ENCODE peak calls at places on chromosomes 3 and 15, in nine cellular contexts. N, H, S, C, Q, G, O, U and T are unnamed samples.

GRCh38 chr3:192005989-192006388 is 545.0 kb downstream of the PYDC2 start:
- DNase-seq in N (no peak), H (no peak), S (no peak), C (no peak), Q (no peak), G (no peak), O (no peak), U (no peak), T (no peak)

GRCh38 chr3:61927332-61927731 is 366.0 kb downstream of the PTPRG start:
- DNase-seq in N (peak), H (peak), S (peak), C (peak), Q (peak), G (peak), O (no peak), U (no peak), T (no peak)

GRCh38 chr3:136634821-136635220 is 117.4 kb downstream of the STAG1 start:
- DNase-seq in N (no peak), H (no peak), S (no peak), C (no peak), Q (no peak), G (no peak), O (no peak), U (no peak), T (no peak)

GRCh38 chr3:79761441-79761840 is 6.4 kb downstream of the ROBO1 start:
- DNase-seq in N (no peak), H (no peak), S (no peak), C (no peak), Q (no peak), G (no peak), O (no peak), U (no peak), T (no peak)

GRCh38 chr3:80533553-80533952 is 765.8 kb upstream of the ROBO1 start:
- DNase-seq in N (no peak), H (no peak), S (no peak), C (peak), Q (no peak), G (no peak), O (no peak), U (no peak), T (peak)

GRCh38 chr3:17195192-17195611 is 310.4 kb downstream of the PLCL2 start:
- DNase-seq in N (no peak), H (peak), S (no peak), C (peak), Q (no peak), G (no peak), O (no peak), U (peak), T (no peak)

GRCh38 chr3:102078864-102079808 is 229.8 kb downstream of the NFKBIZ start:
- DNase-seq in N (no peak), H (no peak), S (no peak), C (no peak), Q (no peak), G (peak), O (peak), U (no peak), T (no peak)

GRCh38 chr3:187996609-187997008 is 157.3 kb upstream of the LPP start:
- DNase-seq in N (no peak), H (no peak), S (no peak), C (no peak), Q (no peak), G (no peak), O (no peak), U (no peak), T (no peak)

GRCh38 chr15:64774556-64775523 is 549 bp downstream of the RBPMS2 start:
- DNase-seq in N (peak), H (no peak), S (no peak), C (no peak), Q (no peak), G (no peak), O (no peak), U (peak), T (no peak)

GRCh38 chr3:33246786-33247185 is 28.2 kb upstream of the SUSD5 start:
- DNase-seq in N (no peak), H (no peak), S (no peak), C (no peak), Q (no peak), G (no peak), O (no peak), U (no peak), T (no peak)

GRCh38 chr3:45414823-45415222 is 26.4 kb downstream of the LARS2 start:
- DNase-seq in N (no peak), H (no peak), S (no peak), C (no peak), Q (no peak), G (no peak), O (no peak), U (no peak), T (no peak)

GRCh38 chr3:107413264-107413663 is 36.0 kb downstream of the CCDC54 start:
- DNase-seq in N (no peak), H (no peak), S (no peak), C (no peak), Q (no peak), G (no peak), O (no peak), U (no peak), T (no peak)

GRCh38 chr3:153032891-153033290 is 129.1 kb upstream of the RAP2B start:
- DNase-seq in N (no peak), H (no peak), S (no peak), C (no peak), Q (no peak), G (no peak), O (no peak), U (no peak), T (no peak)

GRCh38 chr3:101833446-101833974 is 15.8 kb upstream of the NFKBIZ start:
- DNase-seq in N (no peak), H (no peak), S (no peak), C (no peak), Q (no peak), G (no peak), O (no peak), U (no peak), T (no peak)

GRCh38 chr15:38226867-38227266 is 25.8 kb upstream of the SPRED1 start:
- DNase-seq in N (no peak), H (peak), S (peak), C (peak), Q (no peak), G (peak), O (no peak), U (peak), T (peak)

GRCh38 chr3:196639517-196640500 is at the start of gene NRROS:
- DNase-seq in N (no peak), H (peak), S (no peak), C (peak), Q (no peak), G (peak), O (peak), U (peak), T (no peak)

GRCh38 chr15:75309711-75310110 is 26.2 kb upstream of the COMMD4 start:
- DNase-seq in N (no peak), H (no peak), S (no peak), C (no peak), Q (no peak), G (no peak), O (no peak), U (peak), T (no peak)

GRCh38 chr15:66389859-66390382 is 3.2 kb downstream of the MAP2K1 start:
- DNase-seq in N (no peak), H (no peak), S (no peak), C (no peak), Q (no peak), G (no peak), O (no peak), U (no peak), T (no peak)

DNA sequence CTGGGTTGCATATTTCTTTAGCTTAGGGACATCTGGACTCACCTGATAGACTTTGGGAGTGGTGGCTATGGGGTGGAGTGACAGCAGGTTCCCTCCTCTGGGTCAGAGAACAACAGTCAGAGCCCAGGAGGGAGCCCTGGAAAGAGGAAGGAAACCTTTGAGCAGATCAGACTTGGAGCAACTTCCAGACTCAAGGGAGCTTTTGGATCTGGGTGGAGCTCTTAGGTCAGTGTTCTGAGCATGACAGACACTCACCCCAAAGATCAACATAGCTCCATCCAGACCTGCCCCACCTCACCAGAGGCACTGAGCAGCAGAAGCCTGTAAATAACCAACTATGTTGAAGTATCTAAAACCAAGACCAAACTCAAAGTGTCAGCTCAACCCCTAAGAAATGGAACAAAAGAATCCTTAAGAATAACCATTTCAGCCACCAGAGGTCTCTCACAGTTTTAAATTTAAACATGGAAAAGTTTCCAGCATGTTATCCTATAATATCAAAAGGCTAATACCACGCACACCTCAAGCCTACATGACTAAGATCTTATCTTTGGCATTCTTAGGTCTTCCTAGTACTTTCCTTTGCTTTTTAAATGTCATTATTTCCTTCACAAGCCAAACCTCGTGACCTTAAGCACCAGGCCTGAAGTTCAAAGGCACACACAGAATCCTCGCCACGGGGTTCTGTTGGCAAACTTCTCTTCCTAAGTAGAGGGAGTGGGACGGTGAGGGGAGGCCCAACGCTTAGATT is 56.4 kb downstream of the UMPS start:
- DNase-seq in N (no peak), H (peak), S (no peak), C (peak), Q (no peak), G (peak), O (no peak), U (peak), T (no peak)
- H3K27ac ChIP-seq in N (peak), H (peak), S (no peak), C (peak), Q (peak), G (peak), O (no peak), U (peak), T (peak)

DNA sequence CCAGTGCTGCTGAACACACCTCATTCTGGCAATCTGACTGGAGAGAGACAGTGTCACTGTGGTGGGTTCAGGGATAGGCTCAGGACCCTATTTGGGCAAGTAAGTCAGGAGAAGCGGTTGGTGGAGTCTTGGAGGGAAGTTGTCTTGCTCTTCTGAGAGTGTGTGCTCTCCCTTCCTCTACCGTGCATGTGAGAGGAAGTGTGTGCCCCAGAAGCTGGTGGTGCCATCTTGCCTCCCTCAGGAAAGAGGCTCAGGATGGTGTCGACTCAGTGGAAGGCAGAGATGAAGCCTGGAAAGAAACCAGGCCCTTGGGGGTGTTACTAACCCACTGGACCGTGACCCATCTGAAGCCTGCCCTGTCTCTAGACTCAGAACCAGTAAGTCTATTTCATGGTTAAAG is 6.8 kb upstream of the RARRES1 start:
- DNase-seq in N (no peak), H (no peak), S (no peak), C (no peak), Q (peak), G (no peak), O (no peak), U (no peak), T (no peak)
- H3K27ac ChIP-seq in N (no peak), H (no peak), S (peak), C (peak), Q (no peak), G (no peak), O (no peak), U (no peak), T (no peak)

GRCh38 chr3:159855599-159856495 is 132.8 kb upstream of the IL12A start:
- DNase-seq in N (no peak), H (no peak), S (no peak), C (peak), Q (no peak), G (no peak), O (no peak), U (peak), T (no peak)
- H3K27ac ChIP-seq in N (no peak), H (peak), S (peak), C (peak), Q (no peak), G (no peak), O (no peak), U (peak), T (peak)

DNA sequence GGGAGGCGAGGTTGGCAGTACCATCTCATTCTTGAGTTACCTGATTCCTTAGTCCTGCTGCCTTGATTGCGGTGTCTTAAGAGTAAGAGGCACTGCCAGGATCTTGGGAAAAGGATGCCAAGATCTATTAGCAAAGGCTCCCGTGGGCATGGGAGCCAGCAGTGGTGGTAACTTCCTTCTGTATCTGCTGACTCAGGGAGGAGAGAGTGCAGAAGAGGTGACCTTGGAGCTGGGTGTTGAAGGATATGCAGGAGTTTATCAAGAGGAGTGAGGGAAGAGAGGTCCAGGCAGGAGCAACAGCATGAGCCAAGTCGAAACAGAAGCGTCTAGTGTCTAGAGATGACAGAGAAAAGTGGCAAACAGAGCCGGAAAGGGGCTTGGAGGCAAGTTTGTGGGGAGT is 4.5 kb downstream of the MESP2 start:
- DNase-seq in N (no peak), H (no peak), S (no peak), C (no peak), Q (no peak), G (peak), O (no peak), U (no peak), T (no peak)
- H3K27ac ChIP-seq in N (no peak), H (no peak), S (no peak), C (no peak), Q (no peak), G (peak), O (no peak), U (no peak), T (peak)

DNA sequence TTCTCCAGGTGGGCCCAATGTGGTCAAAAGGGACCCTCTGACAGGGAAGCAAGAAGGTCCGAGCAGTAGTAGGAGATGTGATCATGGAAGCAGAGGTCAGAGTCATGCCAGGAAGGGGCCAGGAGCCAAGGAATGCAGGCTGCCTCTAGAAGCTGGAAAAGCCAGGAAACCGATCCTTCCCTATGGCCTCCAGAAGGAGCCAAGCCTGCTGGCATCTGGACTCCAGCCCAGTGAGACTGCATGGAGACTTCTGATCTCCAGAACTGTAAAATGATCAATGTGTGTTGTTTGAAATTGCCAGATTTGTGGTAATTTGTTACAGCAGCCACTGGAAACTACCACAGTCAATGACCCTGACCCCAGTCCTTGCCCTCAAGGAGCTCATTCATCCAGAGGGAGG is 56.8 kb upstream of the SPATA12 start:
- DNase-seq in N (no peak), H (no peak), S (no peak), C (no peak), Q (no peak), G (no peak), O (no peak), U (no peak), T (no peak)
- H3K27ac ChIP-seq in N (no peak), H (no peak), S (no peak), C (no peak), Q (no peak), G (no peak), O (no peak), U (no peak), T (peak)

GRCh38 chr3:194824676-194825075 is 139.0 kb downstream of the FAM43A start:
- DNase-seq in N (no peak), H (peak), S (no peak), C (peak), Q (no peak), G (no peak), O (no peak), U (no peak), T (no peak)
- H3K27ac ChIP-seq in N (no peak), H (no peak), S (no peak), C (no peak), Q (no peak), G (no peak), O (no peak), U (no peak), T (no peak)

DNA sequence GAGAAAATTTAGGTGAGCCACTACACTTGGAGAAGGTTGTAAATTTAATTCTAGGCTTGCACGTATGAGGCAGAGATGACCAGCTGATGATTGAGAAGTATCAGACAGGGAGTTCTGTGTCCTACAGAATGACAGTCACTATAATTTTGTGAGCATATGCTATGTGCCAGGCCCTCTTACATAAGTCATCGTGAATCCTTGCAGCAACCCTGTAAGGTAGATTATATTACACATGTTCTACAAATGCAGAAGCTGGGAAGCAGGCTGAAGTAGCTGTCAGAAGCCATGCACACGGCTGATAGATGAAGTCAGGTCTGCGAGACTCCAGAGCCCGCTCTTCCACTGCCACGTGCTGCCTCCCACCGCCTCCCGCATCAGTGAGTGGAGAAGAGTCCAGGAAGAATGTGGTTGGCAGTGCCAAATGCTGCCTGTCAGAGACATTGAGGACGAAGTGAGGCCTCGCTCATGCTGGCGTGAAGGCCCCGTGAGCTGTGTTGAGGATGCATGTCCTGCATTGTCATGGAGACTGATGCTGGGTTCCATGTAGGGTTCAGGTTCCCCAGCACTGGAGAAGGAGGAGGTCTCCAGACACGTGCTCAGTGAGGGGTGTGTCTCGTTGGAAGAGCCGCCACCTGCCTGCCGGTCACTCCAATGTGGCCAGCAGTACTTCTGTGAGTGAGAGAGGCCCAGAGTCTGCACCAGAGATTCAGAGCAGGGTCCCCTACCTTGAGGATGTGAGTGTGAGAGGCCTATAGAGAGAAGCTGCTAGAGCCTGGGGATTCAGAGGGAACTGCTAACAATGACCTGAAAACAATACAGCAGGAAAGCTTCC is 123.3 kb upstream of the PLXNA1 start:
- DNase-seq in N (peak), H (no peak), S (no peak), C (no peak), Q (no peak), G (no peak), O (no peak), U (no peak), T (no peak)
- H3K27ac ChIP-seq in N (no peak), H (no peak), S (no peak), C (no peak), Q (no peak), G (no peak), O (no peak), U (peak), T (peak)

GRCh38 chr15:76333720-76334437 is 2.7 kb upstream of the ISL2 start:
- DNase-seq in N (no peak), H (no peak), S (no peak), C (no peak), Q (no peak), G (no peak), O (no peak), U (no peak), T (no peak)
- H3K27ac ChIP-seq in N (no peak), H (no peak), S (no peak), C (no peak), Q (no peak), G (no peak), O (no peak), U (no peak), T (no peak)